ENCODE peak calls at places on chromosomes 2 and 18, in six cellular contexts. One of them, this sample, is unnamed.

GRCh38 chr2:33371304-33372090 is 105.0 kb upstream of the RASGRP3 start:
- DNase-seq in foreskin fibroblast: no peak
- DNase-seq in CD8-positive, alpha-beta T cell: no peak
- DNase-seq in RWPE1: no peak
- DNase-seq in sigmoid colon: no peak
- DNase-seq in left lung: no peak
- DNase-seq in this sample: no peak

GRCh38 chr2:206993512-206993911 is 54.2 kb downstream of the CPO start:
- DNase-seq in RWPE1: no peak
- DNase-seq in foreskin fibroblast: peak
- DNase-seq in left lung: no peak
- DNase-seq in sigmoid colon: no peak
- DNase-seq in CD8-positive, alpha-beta T cell: no peak
- DNase-seq in this sample: no peak

GRCh38 chr18:80022613-80023012 is 11.6 kb upstream of the RBFA start:
- DNase-seq in left lung: no peak
- DNase-seq in sigmoid colon: no peak
- DNase-seq in foreskin fibroblast: peak
- DNase-seq in CD8-positive, alpha-beta T cell: no peak
- DNase-seq in RWPE1: no peak
- DNase-seq in this sample: no peak

GRCh38 chr2:239061824-239062560 is 214.1 kb downstream of the TWIST2 start:
- DNase-seq in CD8-positive, alpha-beta T cell: no peak
- DNase-seq in left lung: no peak
- DNase-seq in RWPE1: no peak
- DNase-seq in sigmoid colon: no peak
- DNase-seq in foreskin fibroblast: peak
- DNase-seq in this sample: no peak

GRCh38 chr2:27083410-27084296 is 2.9 kb upstream of the KHK start:
- DNase-seq in left lung: no peak
- DNase-seq in CD8-positive, alpha-beta T cell: no peak
- DNase-seq in foreskin fibroblast: peak
- DNase-seq in sigmoid colon: no peak
- DNase-seq in RWPE1: peak
- DNase-seq in this sample: no peak

GRCh38 chr2:24972315-24972958 is 682 bp upstream of the DNAJC27 start:
- DNase-seq in foreskin fibroblast: peak
- DNase-seq in RWPE1: peak
- DNase-seq in sigmoid colon: peak
- DNase-seq in CD8-positive, alpha-beta T cell: no peak
- DNase-seq in left lung: peak
- DNase-seq in this sample: no peak

GRCh38 chr2:38466409-38466808 is 89.3 kb upstream of the ATL2 start:
- DNase-seq in foreskin fibroblast: no peak
- DNase-seq in sigmoid colon: no peak
- DNase-seq in left lung: no peak
- DNase-seq in CD8-positive, alpha-beta T cell: no peak
- DNase-seq in RWPE1: no peak
- DNase-seq in this sample: no peak

GRCh38 chr18:24009651-24010333 is 4.8 kb upstream of the TTC39C start:
- DNase-seq in RWPE1: no peak
- DNase-seq in foreskin fibroblast: no peak
- DNase-seq in CD8-positive, alpha-beta T cell: no peak
- DNase-seq in sigmoid colon: no peak
- DNase-seq in left lung: no peak
- DNase-seq in this sample: no peak

GRCh38 chr2:30232801-30233130 is 1.4 kb downstream of the LBH start:
- DNase-seq in CD8-positive, alpha-beta T cell: peak
- DNase-seq in left lung: no peak
- DNase-seq in foreskin fibroblast: no peak
- DNase-seq in RWPE1: no peak
- DNase-seq in sigmoid colon: no peak
- DNase-seq in this sample: peak

GRCh38 chr2:8720741-8721140 is 38.9 kb downstream of the ID2 start:
- DNase-seq in CD8-positive, alpha-beta T cell: no peak
- DNase-seq in sigmoid colon: no peak
- DNase-seq in RWPE1: no peak
- DNase-seq in foreskin fibroblast: no peak
- DNase-seq in left lung: no peak
- DNase-seq in this sample: no peak

GRCh38 chr2:210440206-210440605 is 36.4 kb downstream of the LANCL1 start:
- DNase-seq in sigmoid colon: no peak
- DNase-seq in left lung: no peak
- DNase-seq in CD8-positive, alpha-beta T cell: no peak
- DNase-seq in foreskin fibroblast: no peak
- DNase-seq in RWPE1: no peak
- DNase-seq in this sample: no peak

GRCh38 chr18:45169610-45170009 is 445.7 kb upstream of the SLC14A2 start:
- DNase-seq in CD8-positive, alpha-beta T cell: no peak
- DNase-seq in RWPE1: peak
- DNase-seq in sigmoid colon: peak
- DNase-seq in left lung: no peak
- DNase-seq in foreskin fibroblast: peak
- DNase-seq in this sample: no peak

GRCh38 chr2:42084231-42084671 is 36.4 kb downstream of the PKDCC start:
- DNase-seq in sigmoid colon: peak
- DNase-seq in left lung: peak
- DNase-seq in foreskin fibroblast: peak
- DNase-seq in CD8-positive, alpha-beta T cell: no peak
- DNase-seq in RWPE1: no peak
- DNase-seq in this sample: no peak

GRCh38 chr2:160913323-160913722 is 246.9 kb upstream of the TANK start:
- DNase-seq in left lung: no peak
- DNase-seq in CD8-positive, alpha-beta T cell: no peak
- DNase-seq in foreskin fibroblast: no peak
- DNase-seq in sigmoid colon: no peak
- DNase-seq in RWPE1: no peak
- DNase-seq in this sample: no peak

GRCh38 chr2:169069341-169069740 is at the start of gene DHRS9:
- DNase-seq in CD8-positive, alpha-beta T cell: no peak
- DNase-seq in sigmoid colon: no peak
- DNase-seq in RWPE1: peak
- DNase-seq in left lung: peak
- DNase-seq in foreskin fibroblast: peak
- DNase-seq in this sample: no peak

DNA sequence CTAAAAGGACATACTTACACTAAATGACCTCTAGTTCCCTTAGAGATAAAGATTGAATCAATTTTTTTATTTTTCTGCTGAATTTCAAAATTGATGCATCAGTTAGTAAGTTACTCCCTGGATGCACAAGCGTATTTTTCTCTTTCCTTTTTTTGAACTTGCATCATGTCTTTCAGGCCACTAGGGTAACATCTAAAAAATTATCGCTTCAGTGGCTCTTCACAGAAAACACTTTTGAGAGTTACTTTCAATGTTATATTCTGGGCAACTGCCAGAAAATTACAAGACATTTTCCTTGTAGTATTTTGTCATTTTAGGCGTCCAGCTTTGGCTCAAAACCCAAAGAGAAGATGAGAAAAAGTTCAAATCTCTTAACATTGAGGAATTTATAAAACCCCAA is 59.8 kb downstream of the DSEL start:
- DNase-seq in foreskin fibroblast: no peak
- DNase-seq in sigmoid colon: no peak
- DNase-seq in RWPE1: no peak
- DNase-seq in left lung: no peak
- DNase-seq in CD8-positive, alpha-beta T cell: no peak
- DNase-seq in this sample: no peak
- TF ChIP-seq CTCF in foreskin fibroblast: no peak
- TF ChIP-seq CTCF in sigmoid colon: no peak
- TF ChIP-seq CTCF in RWPE1: no peak
- TF ChIP-seq CTCF in left lung: peak
- TF ChIP-seq CTCF in CD8-positive, alpha-beta T cell: no peak
- TF ChIP-seq CTCF in this sample: no peak

DNA sequence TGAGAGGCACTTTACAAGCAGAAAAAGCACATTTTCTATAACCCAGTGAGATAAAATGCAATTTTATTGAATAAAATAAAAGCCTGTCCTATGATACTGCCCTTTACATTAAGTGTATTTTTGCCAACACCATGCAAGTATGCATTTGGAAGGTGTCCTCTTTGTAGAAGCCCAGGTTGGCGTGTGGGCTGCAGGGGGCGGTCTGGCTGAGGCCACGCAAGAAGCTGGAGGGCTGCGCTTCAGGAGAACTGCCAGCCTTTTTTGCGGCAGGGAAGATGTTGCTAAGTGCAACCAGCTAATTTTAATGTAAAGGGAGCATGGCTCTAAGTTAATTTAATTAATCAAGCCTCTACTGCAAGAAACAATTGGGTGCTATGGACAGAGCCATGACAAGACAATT is 562.8 kb upstream of the SALL3 start:
- DNase-seq in sigmoid colon: no peak
- DNase-seq in CD8-positive, alpha-beta T cell: no peak
- DNase-seq in left lung: no peak
- DNase-seq in foreskin fibroblast: no peak
- DNase-seq in RWPE1: no peak
- DNase-seq in this sample: no peak
- TF ChIP-seq CTCF in sigmoid colon: no peak
- TF ChIP-seq CTCF in CD8-positive, alpha-beta T cell: no peak
- TF ChIP-seq CTCF in left lung: no peak
- TF ChIP-seq CTCF in foreskin fibroblast: no peak
- TF ChIP-seq CTCF in RWPE1: no peak
- TF ChIP-seq CTCF in this sample: no peak

GRCh38 chr2:105177546-105178254 is 63.8 kb upstream of the GPR45 start:
- DNase-seq in left lung: no peak
- DNase-seq in RWPE1: no peak
- DNase-seq in CD8-positive, alpha-beta T cell: no peak
- DNase-seq in sigmoid colon: no peak
- DNase-seq in foreskin fibroblast: no peak
- DNase-seq in this sample: no peak

GRCh38 chr2:105180491-105180972 is 61.0 kb upstream of the GPR45 start:
- DNase-seq in sigmoid colon: no peak
- DNase-seq in left lung: no peak
- DNase-seq in foreskin fibroblast: no peak
- DNase-seq in CD8-positive, alpha-beta T cell: no peak
- DNase-seq in RWPE1: no peak
- DNase-seq in this sample: no peak

GRCh38 chr2:105181282-105181681 is 60.3 kb upstream of the GPR45 start:
- DNase-seq in left lung: no peak
- DNase-seq in sigmoid colon: no peak
- DNase-seq in CD8-positive, alpha-beta T cell: no peak
- DNase-seq in RWPE1: no peak
- DNase-seq in foreskin fibroblast: no peak
- DNase-seq in this sample: no peak

GRCh38 chr2:105177008-105177407 is 64.5 kb upstream of the GPR45 start:
- DNase-seq in sigmoid colon: no peak
- DNase-seq in left lung: no peak
- DNase-seq in CD8-positive, alpha-beta T cell: no peak
- DNase-seq in foreskin fibroblast: no peak
- DNase-seq in RWPE1: no peak
- DNase-seq in this sample: no peak

GRCh38 chr2:105179469-105180372 is 61.8 kb upstream of the GPR45 start:
- DNase-seq in CD8-positive, alpha-beta T cell: no peak
- DNase-seq in sigmoid colon: no peak
- DNase-seq in left lung: peak
- DNase-seq in foreskin fibroblast: peak
- DNase-seq in RWPE1: peak
- DNase-seq in this sample: no peak
- TF ChIP-seq CTCF in CD8-positive, alpha-beta T cell: no peak
- TF ChIP-seq CTCF in sigmoid colon: no peak
- TF ChIP-seq CTCF in left lung: peak
- TF ChIP-seq CTCF in foreskin fibroblast: peak
- TF ChIP-seq CTCF in RWPE1: peak
- TF ChIP-seq CTCF in this sample: no peak

GRCh38 chr2:109223490-109223889 is 94.5 kb downstream of the SH3RF3 start:
- DNase-seq in RWPE1: no peak
- DNase-seq in sigmoid colon: no peak
- DNase-seq in left lung: no peak
- DNase-seq in CD8-positive, alpha-beta T cell: no peak
- DNase-seq in foreskin fibroblast: no peak
- DNase-seq in this sample: no peak

GRCh38 chr2:109226128-109226527 is 97.1 kb downstream of the SH3RF3 start:
- DNase-seq in RWPE1: no peak
- DNase-seq in foreskin fibroblast: peak
- DNase-seq in left lung: no peak
- DNase-seq in CD8-positive, alpha-beta T cell: no peak
- DNase-seq in sigmoid colon: no peak
- DNase-seq in this sample: no peak

GRCh38 chr2:109225170-109225775 is 96.3 kb downstream of the SH3RF3 start:
- DNase-seq in foreskin fibroblast: no peak
- DNase-seq in RWPE1: no peak
- DNase-seq in sigmoid colon: no peak
- DNase-seq in CD8-positive, alpha-beta T cell: no peak
- DNase-seq in left lung: no peak
- DNase-seq in this sample: no peak

GRCh38 chr2:109222422-109222821 is 93.4 kb downstream of the SH3RF3 start:
- DNase-seq in foreskin fibroblast: no peak
- DNase-seq in RWPE1: no peak
- DNase-seq in CD8-positive, alpha-beta T cell: no peak
- DNase-seq in sigmoid colon: no peak
- DNase-seq in left lung: no peak
- DNase-seq in this sample: no peak

GRCh38 chr2:109222825-109223471 is 93.9 kb downstream of the SH3RF3 start:
- DNase-seq in left lung: no peak
- DNase-seq in RWPE1: no peak
- DNase-seq in foreskin fibroblast: no peak
- DNase-seq in CD8-positive, alpha-beta T cell: no peak
- DNase-seq in sigmoid colon: no peak
- DNase-seq in this sample: no peak
- TF ChIP-seq CTCF in left lung: no peak
- TF ChIP-seq CTCF in RWPE1: no peak
- TF ChIP-seq CTCF in foreskin fibroblast: no peak
- TF ChIP-seq CTCF in CD8-positive, alpha-beta T cell: no peak
- TF ChIP-seq CTCF in sigmoid colon: no peak
- TF ChIP-seq CTCF in this sample: no peak

GRCh38 chr2:94979406-94980375 is 45.8 kb upstream of the MAL start:
- DNase-seq in foreskin fibroblast: no peak
- DNase-seq in CD8-positive, alpha-beta T cell: no peak
- DNase-seq in left lung: no peak
- DNase-seq in RWPE1: no peak
- DNase-seq in sigmoid colon: no peak
- DNase-seq in this sample: no peak
- TF ChIP-seq CTCF in foreskin fibroblast: no peak
- TF ChIP-seq CTCF in CD8-positive, alpha-beta T cell: no peak
- TF ChIP-seq CTCF in left lung: no peak
- TF ChIP-seq CTCF in RWPE1: no peak
- TF ChIP-seq CTCF in sigmoid colon: no peak
- TF ChIP-seq CTCF in this sample: no peak

GRCh38 chr2:173963323-173963816 is 1.8 kb downstream of the SP3 start:
- DNase-seq in CD8-positive, alpha-beta T cell: no peak
- DNase-seq in RWPE1: peak
- DNase-seq in foreskin fibroblast: peak
- DNase-seq in left lung: no peak
- DNase-seq in sigmoid colon: peak
- DNase-seq in this sample: no peak
- TF ChIP-seq CTCF in CD8-positive, alpha-beta T cell: peak
- TF ChIP-seq CTCF in RWPE1: no peak
- TF ChIP-seq CTCF in foreskin fibroblast: peak
- TF ChIP-seq CTCF in left lung: no peak
- TF ChIP-seq CTCF in sigmoid colon: peak
- TF ChIP-seq CTCF in this sample: no peak

DNA sequence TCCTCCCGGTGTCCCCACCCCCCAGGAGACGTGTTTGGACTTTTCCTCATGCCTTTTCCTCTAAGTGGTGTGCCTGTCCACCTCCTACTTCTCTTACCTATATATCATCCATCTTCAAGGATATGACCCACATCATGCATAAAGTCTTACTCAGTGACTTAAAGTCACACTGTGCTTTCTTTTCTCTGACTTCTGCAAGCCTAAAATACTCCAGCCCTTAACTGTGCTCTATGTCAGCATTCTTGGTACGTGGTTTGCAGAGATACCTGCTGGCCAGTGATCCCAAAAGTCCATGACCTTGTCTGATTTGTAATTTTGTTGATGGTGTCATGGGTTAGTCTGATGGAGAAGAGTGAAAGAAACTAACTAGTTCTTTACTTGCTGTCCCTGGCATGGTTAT is 393.6 kb upstream of the NRP2 start:
- DNase-seq in RWPE1: no peak
- DNase-seq in foreskin fibroblast: no peak
- DNase-seq in sigmoid colon: no peak
- DNase-seq in left lung: no peak
- DNase-seq in CD8-positive, alpha-beta T cell: no peak
- DNase-seq in this sample: no peak
- TF ChIP-seq CTCF in RWPE1: no peak
- TF ChIP-seq CTCF in foreskin fibroblast: no peak
- TF ChIP-seq CTCF in sigmoid colon: no peak
- TF ChIP-seq CTCF in left lung: no peak
- TF ChIP-seq CTCF in CD8-positive, alpha-beta T cell: no peak
- TF ChIP-seq CTCF in this sample: no peak

This sample was measured in activated B cell treated with CpG ODN at 0.5 μM for 24 hours.